ENCODE peak calls at places on chromosomes 16 and 17, in eight cellular contexts. One of them, this sample, is unnamed.

GRCh38 chr17:38453951-38454421 is 25.7 kb downstream of the ARHGAP23 start:
- DNase-seq in pancreas: no peak
- DNase-seq in activated naive CD4-positive, alpha-beta T cell treated with Interleukin-2 at 50 U/mL for 16 hours: no peak
- DNase-seq in NCI-H1092 treated with DMSO at 0.1 percent for 48 hours: no peak
- DNase-seq in fibroblast of pulmonary artery: peak
- DNase-seq in AG04449: no peak
- DNase-seq in Ammon's horn: no peak
- DNase-seq in M059J: peak
- DNase-seq in this sample: peak

GRCh38 chr17:60156746-60157145 is 7.0 kb downstream of the CA4 start:
- DNase-seq in pancreas: no peak
- DNase-seq in activated naive CD4-positive, alpha-beta T cell treated with Interleukin-2 at 50 U/mL for 16 hours: no peak
- DNase-seq in NCI-H1092 treated with DMSO at 0.1 percent for 48 hours: no peak
- DNase-seq in fibroblast of pulmonary artery: no peak
- DNase-seq in AG04449: no peak
- DNase-seq in Ammon's horn: no peak
- DNase-seq in M059J: no peak
- DNase-seq in this sample: no peak

GRCh38 chr16:15966420-15967222 is 17.2 kb downstream of the ABCC1 start:
- DNase-seq in pancreas: no peak
- DNase-seq in activated naive CD4-positive, alpha-beta T cell treated with Interleukin-2 at 50 U/mL for 16 hours: no peak
- DNase-seq in NCI-H1092 treated with DMSO at 0.1 percent for 48 hours: no peak
- DNase-seq in fibroblast of pulmonary artery: peak
- DNase-seq in AG04449: no peak
- DNase-seq in Ammon's horn: no peak
- DNase-seq in M059J: peak
- DNase-seq in this sample: peak

GRCh38 chr16:13158427-13158826 is 257.0 kb downstream of the SHISA9 start:
- DNase-seq in pancreas: no peak
- DNase-seq in activated naive CD4-positive, alpha-beta T cell treated with Interleukin-2 at 50 U/mL for 16 hours: no peak
- DNase-seq in NCI-H1092 treated with DMSO at 0.1 percent for 48 hours: no peak
- DNase-seq in fibroblast of pulmonary artery: no peak
- DNase-seq in AG04449: no peak
- DNase-seq in Ammon's horn: no peak
- DNase-seq in M059J: no peak
- DNase-seq in this sample: no peak

GRCh38 chr17:63163158-63163520 is 197.1 kb downstream of the TANC2 start:
- DNase-seq in pancreas: no peak
- DNase-seq in activated naive CD4-positive, alpha-beta T cell treated with Interleukin-2 at 50 U/mL for 16 hours: no peak
- DNase-seq in NCI-H1092 treated with DMSO at 0.1 percent for 48 hours: no peak
- DNase-seq in fibroblast of pulmonary artery: no peak
- DNase-seq in AG04449: no peak
- DNase-seq in Ammon's horn: no peak
- DNase-seq in M059J: no peak
- DNase-seq in this sample: peak

GRCh38 chr17:4566785-4567184 is 6.4 kb upstream of the GGT6 start:
- DNase-seq in pancreas: peak
- DNase-seq in activated naive CD4-positive, alpha-beta T cell treated with Interleukin-2 at 50 U/mL for 16 hours: peak
- DNase-seq in NCI-H1092 treated with DMSO at 0.1 percent for 48 hours: peak
- DNase-seq in fibroblast of pulmonary artery: peak
- DNase-seq in AG04449: no peak
- DNase-seq in Ammon's horn: peak
- DNase-seq in M059J: peak
- DNase-seq in this sample: peak

GRCh38 chr17:66301418-66301863 is 972 bp upstream of the PRKCA start:
- DNase-seq in pancreas: no peak
- DNase-seq in activated naive CD4-positive, alpha-beta T cell treated with Interleukin-2 at 50 U/mL for 16 hours: no peak
- DNase-seq in NCI-H1092 treated with DMSO at 0.1 percent for 48 hours: no peak
- DNase-seq in fibroblast of pulmonary artery: no peak
- DNase-seq in AG04449: no peak
- DNase-seq in Ammon's horn: no peak
- DNase-seq in M059J: no peak
- DNase-seq in this sample: no peak

GRCh38 chr17:5249615-5250014 is 15.0 kb upstream of the SCIMP start:
- DNase-seq in pancreas: peak
- DNase-seq in activated naive CD4-positive, alpha-beta T cell treated with Interleukin-2 at 50 U/mL for 16 hours: peak
- DNase-seq in NCI-H1092 treated with DMSO at 0.1 percent for 48 hours: peak
- DNase-seq in fibroblast of pulmonary artery: peak
- DNase-seq in AG04449: peak
- DNase-seq in Ammon's horn: peak
- DNase-seq in M059J: peak
- DNase-seq in this sample: peak

GRCh38 chr17:72118588-72119279 is 2.1 kb upstream of the SOX9 start:
- DNase-seq in pancreas: peak
- DNase-seq in activated naive CD4-positive, alpha-beta T cell treated with Interleukin-2 at 50 U/mL for 16 hours: no peak
- DNase-seq in NCI-H1092 treated with DMSO at 0.1 percent for 48 hours: peak
- DNase-seq in fibroblast of pulmonary artery: peak
- DNase-seq in AG04449: no peak
- DNase-seq in Ammon's horn: peak
- DNase-seq in M059J: peak
- DNase-seq in this sample: peak

GRCh38 chr17:40490289-40490853 is 11.1 kb downstream of the TNS4 start:
- DNase-seq in pancreas: no peak
- DNase-seq in activated naive CD4-positive, alpha-beta T cell treated with Interleukin-2 at 50 U/mL for 16 hours: no peak
- DNase-seq in NCI-H1092 treated with DMSO at 0.1 percent for 48 hours: no peak
- DNase-seq in fibroblast of pulmonary artery: peak
- DNase-seq in AG04449: no peak
- DNase-seq in Ammon's horn: peak
- DNase-seq in M059J: no peak
- DNase-seq in this sample: peak

This sample was measured in astrocyte.